ENCODE peak calls at places on chromosomes 12 and 14, in six cellular contexts. M, A, O, N, Z and S are unnamed samples.
A peak's percentile ranks its signal among the peaks of the same experiment; 100 is the strongest.

GRCh38 chr12:103523771-103524170 is 28.0 kb upstream of the C12orf42 start:
- DNase-seq in M (no peak), A (no peak), O (no peak), N (no peak), Z (no peak), S (no peak)

GRCh38 chr14:32190713-32191112 is 11.1 kb upstream of the RNU6-7 start:
- DNase-seq in M (no peak), A (no peak), O (no peak), N (no peak), Z (no peak), S (no peak)

GRCh38 chr12:48813464-48814312 is 4.6 kb upstream of the CACNB3 start:
- DNase-seq in M (peak; percentile 50), A (peak; percentile 68), O (no peak), N (no peak), Z (no peak), S (no peak)

GRCh38 chr12:28313631-28314030 is 123.4 kb downstream of the CCDC91 start:
- DNase-seq in M (peak; percentile 43), A (no peak), O (no peak), N (no peak), Z (peak; percentile 21), S (no peak)

GRCh38 chr14:34044373-34044637 is 93.4 kb upstream of the EGLN3 start:
- DNase-seq in M (no peak), A (no peak), O (no peak), N (no peak), Z (no peak), S (no peak)

GRCh38 chr12:65891987-65892481 is 67.8 kb downstream of the HMGA2 start:
- DNase-seq in M (peak; percentile 99), A (peak; percentile 82), O (no peak), N (peak; percentile 64), Z (no peak), S (no peak)

GRCh38 chr12:96236221-96236822 is 42.1 kb downstream of the ELK3 start:
- DNase-seq in M (peak; percentile 51), A (peak; percentile 49), O (no peak), N (no peak), Z (peak; percentile 62), S (no peak)

GRCh38 chr12:123367511-123367910 is 2.9 kb upstream of the SBNO1 start:
- DNase-seq in M (no peak), A (no peak), O (no peak), N (no peak), Z (no peak), S (no peak)

GRCh38 chr14:64683264-64683663 is 21.0 kb upstream of the PLEKHG3 start:
- DNase-seq in M (no peak), A (no peak), O (peak; percentile 84), N (no peak), Z (peak; percentile 93), S (no peak)

GRCh38 chr14:79090781-79091180 is 920.6 kb downstream of the NRXN3 start:
- DNase-seq in M (no peak), A (no peak), O (no peak), N (no peak), Z (no peak), S (no peak)

GRCh38 chr14:79093542-79093941 is 923.4 kb downstream of the NRXN3 start:
- DNase-seq in M (no peak), A (no peak), O (no peak), N (no peak), Z (no peak), S (no peak)

DNA sequence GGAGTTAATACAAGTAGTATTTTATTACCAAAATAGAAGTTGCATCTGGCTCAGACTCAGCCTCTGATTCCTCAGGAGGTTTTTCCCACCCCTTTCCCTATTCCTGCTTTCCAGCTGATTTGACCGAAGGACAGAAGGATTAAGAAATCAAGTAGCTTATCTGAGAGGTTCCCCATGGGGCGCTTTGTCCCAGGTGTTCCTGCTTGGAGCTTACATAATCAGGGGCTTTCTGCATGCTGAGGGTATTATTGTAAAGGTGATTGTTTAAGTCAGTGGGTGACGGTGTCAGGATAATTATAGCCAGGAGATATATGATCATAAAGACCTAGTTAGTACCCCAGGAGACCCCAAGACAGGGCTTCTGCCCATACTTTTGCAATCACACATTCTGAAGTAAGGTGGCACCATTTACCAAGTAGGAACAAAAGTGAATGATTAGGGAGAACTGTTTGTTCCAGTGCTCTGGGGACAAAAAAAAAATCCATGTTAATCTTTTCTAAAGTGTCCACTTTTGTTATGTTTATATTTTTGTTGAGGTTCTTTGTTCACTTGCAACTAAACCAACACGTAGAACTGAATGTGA is 921.3 kb downstream of the NRXN3 start:
- DNase-seq in M (no peak), A (no peak), O (no peak), N (no peak), Z (no peak), S (no peak)
- TF ChIP-seq POLR2A in M (no peak), A (no peak), O (no peak), N (no peak), Z (no peak), S (no peak)

DNA sequence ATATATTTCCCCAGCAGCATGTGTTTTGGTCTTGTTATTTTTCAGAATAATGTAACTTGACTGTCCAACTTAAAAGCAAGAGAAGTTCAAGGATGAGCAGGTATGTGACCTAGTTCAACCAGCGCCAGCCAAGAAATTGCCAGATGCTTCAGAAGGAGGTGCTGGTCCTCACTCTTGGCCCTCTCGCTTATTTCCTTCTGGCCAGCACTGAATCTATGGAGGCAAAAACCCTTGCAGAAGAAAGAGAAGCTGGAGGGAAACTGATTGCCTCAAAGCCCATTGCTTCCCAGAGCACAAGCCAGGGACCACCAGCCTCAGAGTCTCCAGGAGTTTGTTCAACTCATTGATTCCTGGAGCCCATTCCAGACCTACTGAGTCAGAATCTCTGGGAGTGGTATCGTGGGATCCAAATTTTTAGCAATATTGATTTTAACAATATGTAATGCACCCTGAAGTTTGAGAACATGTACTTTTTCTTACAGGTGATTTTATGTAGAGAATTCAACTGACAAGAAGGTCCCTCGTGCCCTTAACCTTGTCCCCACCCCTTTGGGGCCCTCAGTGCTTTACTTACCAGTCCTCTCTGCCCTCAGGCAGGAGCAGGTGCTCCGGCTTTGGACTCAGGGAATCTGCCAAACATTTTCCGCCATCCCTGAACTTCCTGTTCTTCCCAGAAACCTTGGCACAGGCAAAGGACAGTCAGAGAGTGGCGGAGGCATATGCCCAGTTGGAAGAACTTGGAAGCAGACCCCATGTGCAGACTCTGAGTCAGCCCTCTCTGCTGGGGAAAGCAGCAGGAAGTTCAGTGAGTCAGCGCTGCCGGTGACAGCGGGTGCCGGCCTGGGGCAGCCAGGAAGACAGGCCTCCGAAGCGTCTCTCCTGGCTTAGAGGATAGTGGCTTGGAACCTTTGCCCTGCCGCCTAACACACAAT is 10.3 kb downstream of the BEST3 start:
- DNase-seq in M (peak; percentile 94), A (peak; percentile 50), O (no peak), N (peak; percentile 86), Z (peak; percentile 84), S (peak; percentile 40)
- TF ChIP-seq POLR2A in M (no peak), A (no peak), O (no peak), N (no peak), Z (no peak), S (no peak)

DNA sequence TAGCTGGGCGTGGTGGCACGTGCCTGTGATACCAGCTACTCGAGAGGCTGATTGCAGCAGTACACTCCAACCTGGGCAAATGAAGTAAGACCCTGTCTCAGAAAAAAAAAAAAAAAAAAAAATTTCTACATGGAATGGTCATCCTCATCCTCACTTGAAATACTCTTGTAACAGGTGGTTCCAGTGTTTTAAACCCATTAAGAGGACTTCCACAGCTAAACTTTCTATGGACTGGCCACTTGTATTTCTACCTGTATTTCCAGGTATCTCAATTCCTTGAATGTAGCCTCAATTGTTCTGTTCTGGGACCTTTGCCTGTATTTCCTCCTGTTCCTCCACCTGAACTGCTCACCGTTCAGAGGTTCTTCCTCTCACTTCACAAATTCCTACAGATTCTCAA is 11.8 kb upstream of the PHLDA1 start:
- DNase-seq in M (no peak), A (no peak), O (no peak), N (no peak), Z (no peak), S (no peak)
- TF ChIP-seq POLR2A in M (no peak), A (no peak), O (no peak), N (no peak), Z (no peak), S (no peak)

GRCh38 chr14:50830932-50831703 is at the start of gene NIN:
- DNase-seq in M (peak; percentile 73), A (peak; percentile 60), O (no peak), N (peak; percentile 43), Z (peak; percentile 87), S (peak; percentile 81)

GRCh38 chr14:50828738-50829471 is 2.1 kb downstream of the NIN start:
- DNase-seq in M (no peak), A (no peak), O (no peak), N (no peak), Z (no peak), S (no peak)

GRCh38 chr14:50829472-50830043 is 1.4 kb downstream of the NIN start:
- DNase-seq in M (no peak), A (no peak), O (no peak), N (no peak), Z (no peak), S (no peak)

GRCh38 chr14:50831704-50832130 is 755 bp upstream of the NIN start:
- DNase-seq in M (no peak), A (peak; percentile 24), O (no peak), N (no peak), Z (no peak), S (peak; percentile 47)

GRCh38 chr14:50830044-50830931 is 674 bp downstream of the NIN start:
- DNase-seq in M (peak; percentile 41), A (peak; percentile 35), O (no peak), N (peak; percentile 9), Z (peak; percentile 85), S (peak; percentile 62)
- TF ChIP-seq POLR2A in M (no peak), A (no peak), O (no peak), N (no peak), Z (no peak), S (no peak)

GRCh38 chr12:57745485-57745881 is 644 bp downstream of the TSPAN31 start:
- DNase-seq in M (peak; percentile 7), A (no peak), O (no peak), N (no peak), Z (peak; percentile 52), S (no peak)
- TF ChIP-seq POLR2A in M (no peak), A (no peak), O (no peak), N (peak; percentile 18), Z (no peak), S (peak; percentile 73)

DNA sequence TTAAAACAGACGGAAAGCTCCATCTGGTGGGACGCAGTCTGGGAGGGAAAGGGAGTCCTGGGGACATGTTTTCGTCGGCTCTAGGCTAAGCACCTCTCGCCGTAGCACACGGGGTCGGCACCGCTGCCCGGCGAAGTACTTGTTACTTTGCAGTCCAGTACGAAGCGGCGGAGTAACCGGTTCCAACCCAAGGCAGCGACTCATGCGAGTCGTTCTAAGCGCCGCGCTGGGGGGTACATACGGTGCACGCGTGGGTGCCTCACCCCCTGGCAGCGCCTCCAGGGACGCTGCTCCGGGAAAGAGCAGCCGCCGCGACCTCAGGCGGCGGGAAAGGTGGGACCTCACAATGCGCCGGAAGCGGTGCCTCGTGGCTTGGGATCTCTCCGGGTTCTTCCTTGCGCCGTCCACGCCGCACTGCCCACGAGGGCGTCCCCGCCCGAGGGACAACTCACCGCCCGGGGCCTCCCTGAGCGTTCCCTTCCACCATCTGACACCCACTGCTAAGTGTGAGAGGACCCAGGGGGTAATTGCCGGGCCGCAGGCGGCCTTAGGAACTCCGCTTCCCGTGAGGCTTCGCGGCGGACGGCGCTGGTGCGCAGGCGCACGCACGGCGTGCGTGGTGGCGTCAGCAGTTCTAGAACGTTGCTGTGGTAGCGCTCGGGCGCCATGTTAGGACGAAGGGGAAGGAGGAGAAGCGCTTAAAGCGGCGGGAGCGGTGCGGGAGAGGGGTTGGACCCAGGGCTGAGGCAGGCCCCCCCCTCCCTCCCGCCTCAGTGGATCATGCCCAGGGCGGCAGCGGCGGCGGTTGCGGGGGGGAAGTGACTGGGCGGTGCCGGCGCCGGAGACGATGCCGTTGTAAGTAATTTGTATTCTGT is at the start of gene PAPOLA:
- DNase-seq in M (peak; percentile 95), A (peak; percentile 92), O (peak; percentile 95), N (peak; percentile 89), Z (peak; percentile 97), S (peak; percentile 98)
- TF ChIP-seq POLR2A in M (peak; percentile 93), A (peak; percentile 90), O (peak; percentile 75), N (peak; percentile 54), Z (peak; percentile 91), S (peak; percentile 96)

GRCh38 chr12:112169966-112170365 is 44.6 kb downstream of the TRAFD1 start:
- DNase-seq in M (no peak), A (no peak), O (no peak), N (no peak), Z (no peak), S (no peak)
- TF ChIP-seq POLR2A in M (no peak), A (no peak), O (no peak), N (no peak), Z (no peak), S (no peak)